ENCODE peak calls at places on chromosomes 12 and 14, in seven cellular contexts. One of them, this sample, is unnamed.

GRCh38 chr12:1053690-1054089 is 62.7 kb downstream of the ERC1 start:
- DNase-seq in HCT116: no peak
- DNase-seq in Panc1: no peak
- DNase-seq in SK-N-SH: no peak
- DNase-seq in endothelial cell of umbilical vein: no peak
- DNase-seq in GM12878: no peak
- DNase-seq in K562: no peak
- DNase-seq in this sample: no peak

GRCh38 chr14:104633276-104633861 is 28.8 kb upstream of the TMEM179 start:
- DNase-seq in HCT116: no peak
- DNase-seq in Panc1: no peak
- DNase-seq in SK-N-SH: peak
- DNase-seq in endothelial cell of umbilical vein: no peak
- DNase-seq in GM12878: no peak
- DNase-seq in K562: no peak
- DNase-seq in this sample: no peak

GRCh38 chr12:9736931-9737705 is 4.2 kb upstream of the CLECL1 start:
- DNase-seq in HCT116: no peak
- DNase-seq in Panc1: no peak
- DNase-seq in SK-N-SH: no peak
- DNase-seq in endothelial cell of umbilical vein: peak
- DNase-seq in GM12878: no peak
- DNase-seq in K562: no peak
- DNase-seq in this sample: no peak

GRCh38 chr12:75964150-75964549 is 67.4 kb downstream of the PHLDA1 start:
- DNase-seq in HCT116: no peak
- DNase-seq in Panc1: no peak
- DNase-seq in SK-N-SH: no peak
- DNase-seq in endothelial cell of umbilical vein: no peak
- DNase-seq in GM12878: no peak
- DNase-seq in K562: no peak
- DNase-seq in this sample: no peak

GRCh38 chr12:31589896-31590729 is 823 bp downstream of the DENND5B start:
- DNase-seq in HCT116: peak
- DNase-seq in Panc1: peak
- DNase-seq in SK-N-SH: peak
- DNase-seq in endothelial cell of umbilical vein: peak
- DNase-seq in GM12878: no peak
- DNase-seq in K562: peak
- DNase-seq in this sample: peak

GRCh38 chr14:99688210-99688581 is 4.1 kb downstream of the CYP46A1 start:
- DNase-seq in HCT116: no peak
- DNase-seq in Panc1: no peak
- DNase-seq in SK-N-SH: no peak
- DNase-seq in endothelial cell of umbilical vein: no peak
- DNase-seq in GM12878: no peak
- DNase-seq in K562: no peak
- DNase-seq in this sample: no peak

GRCh38 chr14:98633380-98633779 is 638.6 kb downstream of the BCL11B start:
- DNase-seq in HCT116: no peak
- DNase-seq in Panc1: no peak
- DNase-seq in SK-N-SH: no peak
- DNase-seq in endothelial cell of umbilical vein: no peak
- DNase-seq in GM12878: no peak
- DNase-seq in K562: no peak
- DNase-seq in this sample: no peak

GRCh38 chr12:76881152-76881551 is 2.3 kb upstream of the CSRP2 start:
- DNase-seq in HCT116: no peak
- DNase-seq in Panc1: no peak
- DNase-seq in SK-N-SH: no peak
- DNase-seq in endothelial cell of umbilical vein: no peak
- DNase-seq in GM12878: no peak
- DNase-seq in K562: no peak
- DNase-seq in this sample: no peak

GRCh38 chr12:107200394-107200793 is 107.0 kb upstream of the CRY1 start:
- DNase-seq in HCT116: peak
- DNase-seq in Panc1: no peak
- DNase-seq in SK-N-SH: no peak
- DNase-seq in endothelial cell of umbilical vein: no peak
- DNase-seq in GM12878: no peak
- DNase-seq in K562: no peak
- DNase-seq in this sample: no peak

GRCh38 chr14:57031474-57031873 is 221.2 kb upstream of the OTX2 start:
- DNase-seq in HCT116: no peak
- DNase-seq in Panc1: no peak
- DNase-seq in SK-N-SH: no peak
- DNase-seq in endothelial cell of umbilical vein: no peak
- DNase-seq in GM12878: no peak
- DNase-seq in K562: no peak
- DNase-seq in this sample: no peak

GRCh38 chr12:109460538-109460937 is 16.6 kb downstream of the KCTD10 start:
- DNase-seq in HCT116: no peak
- DNase-seq in Panc1: no peak
- DNase-seq in SK-N-SH: no peak
- DNase-seq in endothelial cell of umbilical vein: no peak
- DNase-seq in GM12878: no peak
- DNase-seq in K562: no peak
- DNase-seq in this sample: no peak

GRCh38 chr12:10717410-10717809 is 5.7 kb downstream of the YBX3 start:
- DNase-seq in HCT116: no peak
- DNase-seq in Panc1: no peak
- DNase-seq in SK-N-SH: no peak
- DNase-seq in endothelial cell of umbilical vein: peak
- DNase-seq in GM12878: no peak
- DNase-seq in K562: no peak
- DNase-seq in this sample: no peak

GRCh38 chr14:49303952-49304516 is 282.1 kb downstream of the RPS29 start:
- DNase-seq in HCT116: no peak
- DNase-seq in Panc1: no peak
- DNase-seq in SK-N-SH: no peak
- DNase-seq in endothelial cell of umbilical vein: peak
- DNase-seq in GM12878: no peak
- DNase-seq in K562: peak
- DNase-seq in this sample: no peak

GRCh38 chr12:66059670-66060069 is 70.9 kb downstream of the LLPH start:
- DNase-seq in HCT116: no peak
- DNase-seq in Panc1: no peak
- DNase-seq in SK-N-SH: no peak
- DNase-seq in endothelial cell of umbilical vein: no peak
- DNase-seq in GM12878: no peak
- DNase-seq in K562: no peak
- DNase-seq in this sample: no peak

GRCh38 chr14:91873476-91874265 is 6.3 kb upstream of the TC2N start:
- DNase-seq in HCT116: no peak
- DNase-seq in Panc1: no peak
- DNase-seq in SK-N-SH: no peak
- DNase-seq in endothelial cell of umbilical vein: no peak
- DNase-seq in GM12878: peak
- DNase-seq in K562: no peak
- DNase-seq in this sample: peak

GRCh38 chr14:98512501-98513251 is 759.3 kb downstream of the BCL11B start:
- DNase-seq in HCT116: no peak
- DNase-seq in Panc1: no peak
- DNase-seq in SK-N-SH: no peak
- DNase-seq in endothelial cell of umbilical vein: no peak
- DNase-seq in GM12878: no peak
- DNase-seq in K562: no peak
- DNase-seq in this sample: no peak

GRCh38 chr14:22218729-22219128 is 370.3 kb downstream of the DAD1 start:
- DNase-seq in HCT116: no peak
- DNase-seq in Panc1: no peak
- DNase-seq in SK-N-SH: no peak
- DNase-seq in endothelial cell of umbilical vein: no peak
- DNase-seq in GM12878: no peak
- DNase-seq in K562: no peak
- DNase-seq in this sample: no peak

GRCh38 chr12:38998887-38999482 is 93.6 kb upstream of the CPNE8 start:
- DNase-seq in HCT116: no peak
- DNase-seq in Panc1: no peak
- DNase-seq in SK-N-SH: peak
- DNase-seq in endothelial cell of umbilical vein: no peak
- DNase-seq in GM12878: no peak
- DNase-seq in K562: no peak
- DNase-seq in this sample: no peak

GRCh38 chr12:105920161-105920684 is 218.5 kb downstream of the NUAK1 start:
- DNase-seq in HCT116: no peak
- DNase-seq in Panc1: no peak
- DNase-seq in SK-N-SH: peak
- DNase-seq in endothelial cell of umbilical vein: peak
- DNase-seq in GM12878: no peak
- DNase-seq in K562: peak
- DNase-seq in this sample: no peak

GRCh38 chr12:115255962-115256361 is 572.0 kb upstream of the TBX3 start:
- DNase-seq in HCT116: no peak
- DNase-seq in Panc1: no peak
- DNase-seq in SK-N-SH: no peak
- DNase-seq in endothelial cell of umbilical vein: no peak
- DNase-seq in GM12878: no peak
- DNase-seq in K562: no peak
- DNase-seq in this sample: no peak

GRCh38 chr12:112936927-112937326 is 1.3 kb upstream of the OAS3 start:
- DNase-seq in HCT116: no peak
- DNase-seq in Panc1: no peak
- DNase-seq in SK-N-SH: no peak
- DNase-seq in endothelial cell of umbilical vein: no peak
- DNase-seq in GM12878: no peak
- DNase-seq in K562: no peak
- DNase-seq in this sample: no peak

GRCh38 chr12:57738661-57739237 is at the start of gene AGAP2:
- DNase-seq in HCT116: no peak
- DNase-seq in Panc1: no peak
- DNase-seq in SK-N-SH: peak
- DNase-seq in endothelial cell of umbilical vein: no peak
- DNase-seq in GM12878: no peak
- DNase-seq in K562: peak
- DNase-seq in this sample: no peak

GRCh38 chr14:24840204-24840893 is 206.4 kb upstream of the GZMB start:
- DNase-seq in HCT116: no peak
- DNase-seq in Panc1: no peak
- DNase-seq in SK-N-SH: no peak
- DNase-seq in endothelial cell of umbilical vein: no peak
- DNase-seq in GM12878: no peak
- DNase-seq in K562: no peak
- DNase-seq in this sample: no peak

GRCh38 chr12:120916561-120916960 is 12.4 kb upstream of the SPPL3 start:
- DNase-seq in HCT116: no peak
- DNase-seq in Panc1: no peak
- DNase-seq in SK-N-SH: no peak
- DNase-seq in endothelial cell of umbilical vein: no peak
- DNase-seq in GM12878: no peak
- DNase-seq in K562: no peak
- DNase-seq in this sample: no peak
- TF ChIP-seq POLR2AphosphoS5 in HCT116: no peak
- TF ChIP-seq POLR2AphosphoS5 in Panc1: no peak
- TF ChIP-seq POLR2AphosphoS5 in SK-N-SH: no peak
- TF ChIP-seq POLR2AphosphoS5 in endothelial cell of umbilical vein: no peak
- TF ChIP-seq POLR2AphosphoS5 in GM12878: no peak
- TF ChIP-seq POLR2AphosphoS5 in K562: no peak
- TF ChIP-seq POLR2AphosphoS5 in this sample: no peak

GRCh38 chr14:69076341-69076740 is 76.6 kb downstream of the DCAF5 start:
- DNase-seq in HCT116: no peak
- DNase-seq in Panc1: no peak
- DNase-seq in SK-N-SH: no peak
- DNase-seq in endothelial cell of umbilical vein: no peak
- DNase-seq in GM12878: no peak
- DNase-seq in K562: no peak
- DNase-seq in this sample: no peak
- TF ChIP-seq POLR2AphosphoS5 in HCT116: no peak
- TF ChIP-seq POLR2AphosphoS5 in Panc1: no peak
- TF ChIP-seq POLR2AphosphoS5 in SK-N-SH: no peak
- TF ChIP-seq POLR2AphosphoS5 in endothelial cell of umbilical vein: no peak
- TF ChIP-seq POLR2AphosphoS5 in GM12878: no peak
- TF ChIP-seq POLR2AphosphoS5 in K562: no peak
- TF ChIP-seq POLR2AphosphoS5 in this sample: no peak

DNA sequence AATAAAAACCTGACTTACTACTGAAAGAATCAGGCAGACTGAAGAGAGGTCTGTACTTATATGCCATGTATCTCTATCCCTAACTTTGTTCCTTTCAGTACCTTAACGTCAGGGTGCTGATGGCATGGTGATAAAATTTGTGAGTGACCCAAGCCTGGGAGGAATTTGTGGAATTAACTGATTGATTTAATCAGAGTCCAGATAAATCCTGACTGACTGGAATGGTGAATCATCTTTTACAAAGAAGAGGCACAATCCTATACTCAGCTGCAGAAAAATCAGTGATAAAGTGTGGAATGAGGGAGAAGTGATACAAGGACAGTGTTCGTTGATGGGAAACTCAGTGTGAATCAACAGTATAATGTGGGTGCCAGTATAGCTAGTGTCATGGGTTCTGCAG is 3.7 kb downstream of the TDG start:
- DNase-seq in HCT116: no peak
- DNase-seq in Panc1: no peak
- DNase-seq in SK-N-SH: no peak
- DNase-seq in endothelial cell of umbilical vein: no peak
- DNase-seq in GM12878: no peak
- DNase-seq in K562: no peak
- DNase-seq in this sample: no peak
- TF ChIP-seq POLR2AphosphoS5 in HCT116: no peak
- TF ChIP-seq POLR2AphosphoS5 in Panc1: no peak
- TF ChIP-seq POLR2AphosphoS5 in SK-N-SH: peak
- TF ChIP-seq POLR2AphosphoS5 in endothelial cell of umbilical vein: no peak
- TF ChIP-seq POLR2AphosphoS5 in GM12878: no peak
- TF ChIP-seq POLR2AphosphoS5 in K562: no peak
- TF ChIP-seq POLR2AphosphoS5 in this sample: no peak

GRCh38 chr12:13718271-13718670 is 263.1 kb downstream of the GRIN2B start:
- DNase-seq in HCT116: no peak
- DNase-seq in Panc1: no peak
- DNase-seq in SK-N-SH: no peak
- DNase-seq in endothelial cell of umbilical vein: no peak
- DNase-seq in GM12878: no peak
- DNase-seq in K562: no peak
- DNase-seq in this sample: no peak
- TF ChIP-seq POLR2AphosphoS5 in HCT116: no peak
- TF ChIP-seq POLR2AphosphoS5 in Panc1: no peak
- TF ChIP-seq POLR2AphosphoS5 in SK-N-SH: no peak
- TF ChIP-seq POLR2AphosphoS5 in endothelial cell of umbilical vein: no peak
- TF ChIP-seq POLR2AphosphoS5 in GM12878: no peak
- TF ChIP-seq POLR2AphosphoS5 in K562: no peak
- TF ChIP-seq POLR2AphosphoS5 in this sample: no peak

DNA sequence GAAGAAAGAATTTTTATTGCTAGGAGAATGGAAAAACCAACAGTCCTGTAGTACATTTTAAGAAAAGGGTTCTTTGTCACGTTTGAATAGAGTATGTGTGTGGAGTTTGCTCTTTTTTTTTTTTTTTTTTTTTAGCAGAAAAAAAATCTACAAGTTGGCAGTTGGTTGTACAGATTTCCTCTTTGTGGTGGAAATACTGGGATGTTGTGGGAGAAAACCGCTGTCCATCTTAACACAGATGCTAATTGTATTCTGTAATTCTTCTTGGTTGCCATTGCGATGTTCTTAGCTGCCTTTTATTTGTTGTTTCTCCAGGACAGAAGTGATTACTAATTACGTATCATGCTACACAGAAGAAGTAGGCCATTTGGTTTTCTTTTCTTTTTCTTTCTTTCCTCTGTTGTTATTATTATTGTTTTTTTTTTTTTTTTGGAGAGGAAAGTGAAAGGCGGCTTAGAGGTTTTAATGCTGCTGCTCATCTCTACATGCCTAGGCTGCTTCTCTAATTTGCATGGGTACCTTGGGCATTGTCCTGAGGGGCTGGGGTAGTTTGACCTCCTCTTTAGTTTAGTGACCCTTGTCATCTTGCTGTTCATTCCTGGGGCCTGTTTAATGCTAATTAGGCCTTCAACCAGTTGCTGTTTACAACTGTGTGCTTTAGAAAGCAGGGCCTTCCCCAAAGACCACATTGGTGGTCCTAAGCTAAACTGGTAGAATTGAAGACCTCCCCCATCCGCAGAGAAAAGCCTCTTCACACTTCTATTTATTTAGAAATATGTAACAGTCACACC is 94.8 kb downstream of the TMTC2 start:
- DNase-seq in HCT116: no peak
- DNase-seq in Panc1: no peak
- DNase-seq in SK-N-SH: no peak
- DNase-seq in endothelial cell of umbilical vein: no peak
- DNase-seq in GM12878: no peak
- DNase-seq in K562: no peak
- DNase-seq in this sample: no peak
- TF ChIP-seq POLR2AphosphoS5 in HCT116: no peak
- TF ChIP-seq POLR2AphosphoS5 in Panc1: no peak
- TF ChIP-seq POLR2AphosphoS5 in SK-N-SH: no peak
- TF ChIP-seq POLR2AphosphoS5 in endothelial cell of umbilical vein: no peak
- TF ChIP-seq POLR2AphosphoS5 in GM12878: no peak
- TF ChIP-seq POLR2AphosphoS5 in K562: no peak
- TF ChIP-seq POLR2AphosphoS5 in this sample: no peak